ENCODE peak calls at places on chromosomes 13 and 19, in four cellular contexts. One of them, this sample, is unnamed.

GRCh38 chr19:14114854-14115253 is 2.7 kb downstream of the PRKACA start:
- DNase-seq in NCI-H1092 treated with DMSO at 0.1 percent for 48 hours: no peak
- DNase-seq in stimulated activated CD8-positive, alpha-beta memory T cell treated with anti-CD3 and anti-CD28 coated beads, Interleukin-7, amount 100 ng/mL, for 1 hour: peak; percentile 22
- DNase-seq in mammary epithelial cell: no peak
- DNase-seq in this sample: no peak

GRCh38 chr19:6373813-6374108 is 1.2 kb downstream of the ALKBH7 start:
- DNase-seq in NCI-H1092 treated with DMSO at 0.1 percent for 48 hours: no peak
- DNase-seq in stimulated activated CD8-positive, alpha-beta memory T cell treated with anti-CD3 and anti-CD28 coated beads, Interleukin-7, amount 100 ng/mL, for 1 hour: no peak
- DNase-seq in mammary epithelial cell: no peak
- DNase-seq in this sample: no peak

GRCh38 chr13:104832265-104832664 is 1703.2 kb downstream of the EFNB2 start:
- DNase-seq in stimulated activated CD8-positive, alpha-beta memory T cell treated with anti-CD3 and anti-CD28 coated beads, Interleukin-7, amount 100 ng/mL, for 1 hour: no peak
- DNase-seq in mammary epithelial cell: no peak
- DNase-seq in NCI-H1092 treated with DMSO at 0.1 percent for 48 hours: no peak
- DNase-seq in this sample: no peak

GRCh38 chr13:101626925-101627555 is 174.6 kb downstream of the ITGBL1 start:
- DNase-seq in NCI-H1092 treated with DMSO at 0.1 percent for 48 hours: no peak
- DNase-seq in mammary epithelial cell: no peak
- DNase-seq in stimulated activated CD8-positive, alpha-beta memory T cell treated with anti-CD3 and anti-CD28 coated beads, Interleukin-7, amount 100 ng/mL, for 1 hour: no peak
- DNase-seq in this sample: peak; percentile 20

GRCh38 chr19:35977446-35978222 is 17.4 kb upstream of the SDHAF1 start:
- DNase-seq in mammary epithelial cell: no peak
- DNase-seq in stimulated activated CD8-positive, alpha-beta memory T cell treated with anti-CD3 and anti-CD28 coated beads, Interleukin-7, amount 100 ng/mL, for 1 hour: no peak
- DNase-seq in NCI-H1092 treated with DMSO at 0.1 percent for 48 hours: no peak
- DNase-seq in this sample: no peak

GRCh38 chr19:5292843-5293606 is 47.6 kb downstream of the PTPRS start:
- DNase-seq in NCI-H1092 treated with DMSO at 0.1 percent for 48 hours: peak; percentile 42
- DNase-seq in stimulated activated CD8-positive, alpha-beta memory T cell treated with anti-CD3 and anti-CD28 coated beads, Interleukin-7, amount 100 ng/mL, for 1 hour: peak; percentile 11
- DNase-seq in mammary epithelial cell: peak; percentile 41
- DNase-seq in this sample: peak; percentile 78

GRCh38 chr13:97359181-97360057 is 74.5 kb upstream of the RAP2A start:
- DNase-seq in NCI-H1092 treated with DMSO at 0.1 percent for 48 hours: peak; percentile 78
- DNase-seq in mammary epithelial cell: peak; percentile 36
- DNase-seq in stimulated activated CD8-positive, alpha-beta memory T cell treated with anti-CD3 and anti-CD28 coated beads, Interleukin-7, amount 100 ng/mL, for 1 hour: peak; percentile 21
- DNase-seq in this sample: peak; percentile 75

GRCh38 chr19:14412436-14413071 is 6.6 kb downstream of the DDX39A start:
- DNase-seq in mammary epithelial cell: no peak
- DNase-seq in stimulated activated CD8-positive, alpha-beta memory T cell treated with anti-CD3 and anti-CD28 coated beads, Interleukin-7, amount 100 ng/mL, for 1 hour: no peak
- DNase-seq in NCI-H1092 treated with DMSO at 0.1 percent for 48 hours: no peak
- DNase-seq in this sample: no peak

GRCh38 chr13:47085346-47085745 is 188.5 kb upstream of the HTR2A start:
- DNase-seq in stimulated activated CD8-positive, alpha-beta memory T cell treated with anti-CD3 and anti-CD28 coated beads, Interleukin-7, amount 100 ng/mL, for 1 hour: no peak
- DNase-seq in mammary epithelial cell: no peak
- DNase-seq in NCI-H1092 treated with DMSO at 0.1 percent for 48 hours: no peak
- DNase-seq in this sample: no peak

GRCh38 chr13:51125495-51126226 is 14.6 kb upstream of the C13orf42 start:
- DNase-seq in NCI-H1092 treated with DMSO at 0.1 percent for 48 hours: peak; percentile 39
- DNase-seq in mammary epithelial cell: peak; percentile 22
- DNase-seq in stimulated activated CD8-positive, alpha-beta memory T cell treated with anti-CD3 and anti-CD28 coated beads, Interleukin-7, amount 100 ng/mL, for 1 hour: no peak
- DNase-seq in this sample: peak; percentile 50

GRCh38 chr19:10134040-10134439 is 14.3 kb upstream of the EIF3G start:
- DNase-seq in mammary epithelial cell: no peak
- DNase-seq in NCI-H1092 treated with DMSO at 0.1 percent for 48 hours: no peak
- DNase-seq in stimulated activated CD8-positive, alpha-beta memory T cell treated with anti-CD3 and anti-CD28 coated beads, Interleukin-7, amount 100 ng/mL, for 1 hour: no peak
- DNase-seq in this sample: no peak

GRCh38 chr19:41755328-41755913 is at the start of gene CEACAM6:
- DNase-seq in NCI-H1092 treated with DMSO at 0.1 percent for 48 hours: no peak
- DNase-seq in stimulated activated CD8-positive, alpha-beta memory T cell treated with anti-CD3 and anti-CD28 coated beads, Interleukin-7, amount 100 ng/mL, for 1 hour: no peak
- DNase-seq in mammary epithelial cell: no peak
- DNase-seq in this sample: no peak

GRCh38 chr19:6738726-6739389 is 622 bp upstream of the TRIP10 start:
- DNase-seq in mammary epithelial cell: peak; percentile 44
- DNase-seq in stimulated activated CD8-positive, alpha-beta memory T cell treated with anti-CD3 and anti-CD28 coated beads, Interleukin-7, amount 100 ng/mL, for 1 hour: no peak
- DNase-seq in NCI-H1092 treated with DMSO at 0.1 percent for 48 hours: no peak
- DNase-seq in this sample: no peak

GRCh38 chr13:96373597-96373996 is 283.7 kb downstream of the HS6ST3 start:
- DNase-seq in mammary epithelial cell: no peak
- DNase-seq in stimulated activated CD8-positive, alpha-beta memory T cell treated with anti-CD3 and anti-CD28 coated beads, Interleukin-7, amount 100 ng/mL, for 1 hour: no peak
- DNase-seq in NCI-H1092 treated with DMSO at 0.1 percent for 48 hours: no peak
- DNase-seq in this sample: no peak

GRCh38 chr13:102003848-102004570 is 397.8 kb downstream of the FGF14 start:
- DNase-seq in mammary epithelial cell: no peak
- DNase-seq in stimulated activated CD8-positive, alpha-beta memory T cell treated with anti-CD3 and anti-CD28 coated beads, Interleukin-7, amount 100 ng/mL, for 1 hour: no peak
- DNase-seq in NCI-H1092 treated with DMSO at 0.1 percent for 48 hours: peak; percentile 30
- DNase-seq in this sample: peak; percentile 47

GRCh38 chr19:23440207-23440606 is 44.9 kb upstream of the ZNF91 start:
- DNase-seq in stimulated activated CD8-positive, alpha-beta memory T cell treated with anti-CD3 and anti-CD28 coated beads, Interleukin-7, amount 100 ng/mL, for 1 hour: no peak
- DNase-seq in NCI-H1092 treated with DMSO at 0.1 percent for 48 hours: no peak
- DNase-seq in mammary epithelial cell: no peak
- DNase-seq in this sample: no peak

GRCh38 chr19:4327877-4328242 is 10.8 kb downstream of the STAP2 start:
- DNase-seq in stimulated activated CD8-positive, alpha-beta memory T cell treated with anti-CD3 and anti-CD28 coated beads, Interleukin-7, amount 100 ng/mL, for 1 hour: no peak
- DNase-seq in mammary epithelial cell: no peak
- DNase-seq in NCI-H1092 treated with DMSO at 0.1 percent for 48 hours: no peak
- DNase-seq in this sample: no peak

GRCh38 chr13:83295684-83296083 is 586.6 kb downstream of the SLITRK1 start:
- DNase-seq in NCI-H1092 treated with DMSO at 0.1 percent for 48 hours: no peak
- DNase-seq in mammary epithelial cell: no peak
- DNase-seq in stimulated activated CD8-positive, alpha-beta memory T cell treated with anti-CD3 and anti-CD28 coated beads, Interleukin-7, amount 100 ng/mL, for 1 hour: no peak
- DNase-seq in this sample: no peak

GRCh38 chr13:26529441-26529840 is 28.0 kb upstream of the WASF3 start:
- DNase-seq in mammary epithelial cell: peak; percentile 37
- DNase-seq in NCI-H1092 treated with DMSO at 0.1 percent for 48 hours: no peak
- DNase-seq in stimulated activated CD8-positive, alpha-beta memory T cell treated with anti-CD3 and anti-CD28 coated beads, Interleukin-7, amount 100 ng/mL, for 1 hour: no peak
- DNase-seq in this sample: no peak

GRCh38 chr19:658916-659839 is 3.8 kb downstream of the RNF126 start:
- DNase-seq in stimulated activated CD8-positive, alpha-beta memory T cell treated with anti-CD3 and anti-CD28 coated beads, Interleukin-7, amount 100 ng/mL, for 1 hour: no peak
- DNase-seq in mammary epithelial cell: peak; percentile 97
- DNase-seq in NCI-H1092 treated with DMSO at 0.1 percent for 48 hours: no peak
- DNase-seq in this sample: no peak

GRCh38 chr13:113577881-113578435 is 6.6 kb upstream of the TFDP1 start:
- DNase-seq in NCI-H1092 treated with DMSO at 0.1 percent for 48 hours: no peak
- DNase-seq in stimulated activated CD8-positive, alpha-beta memory T cell treated with anti-CD3 and anti-CD28 coated beads, Interleukin-7, amount 100 ng/mL, for 1 hour: no peak
- DNase-seq in mammary epithelial cell: no peak
- DNase-seq in this sample: no peak

GRCh38 chr13:25169356-25169755 is 2.7 kb downstream of the AMER2 start:
- DNase-seq in mammary epithelial cell: no peak
- DNase-seq in stimulated activated CD8-positive, alpha-beta memory T cell treated with anti-CD3 and anti-CD28 coated beads, Interleukin-7, amount 100 ng/mL, for 1 hour: no peak
- DNase-seq in NCI-H1092 treated with DMSO at 0.1 percent for 48 hours: no peak
- DNase-seq in this sample: no peak

GRCh38 chr13:24625870-24626419 is 54.3 kb upstream of the ATP12A start:
- DNase-seq in NCI-H1092 treated with DMSO at 0.1 percent for 48 hours: no peak
- DNase-seq in mammary epithelial cell: no peak
- DNase-seq in stimulated activated CD8-positive, alpha-beta memory T cell treated with anti-CD3 and anti-CD28 coated beads, Interleukin-7, amount 100 ng/mL, for 1 hour: no peak
- DNase-seq in this sample: no peak

GRCh38 chr19:33476151-33476707 is 45.4 kb downstream of the PEPD start:
- DNase-seq in mammary epithelial cell: no peak
- DNase-seq in NCI-H1092 treated with DMSO at 0.1 percent for 48 hours: no peak
- DNase-seq in stimulated activated CD8-positive, alpha-beta memory T cell treated with anti-CD3 and anti-CD28 coated beads, Interleukin-7, amount 100 ng/mL, for 1 hour: no peak
- DNase-seq in this sample: no peak

GRCh38 chr13:33445476-33445875 is 159.9 kb upstream of the STARD13 start:
- DNase-seq in NCI-H1092 treated with DMSO at 0.1 percent for 48 hours: peak; percentile 0
- DNase-seq in mammary epithelial cell: no peak
- DNase-seq in stimulated activated CD8-positive, alpha-beta memory T cell treated with anti-CD3 and anti-CD28 coated beads, Interleukin-7, amount 100 ng/mL, for 1 hour: no peak
- DNase-seq in this sample: no peak

GRCh38 chr19:55485439-55486011 is 537 bp downstream of the NAT14 start:
- DNase-seq in stimulated activated CD8-positive, alpha-beta memory T cell treated with anti-CD3 and anti-CD28 coated beads, Interleukin-7, amount 100 ng/mL, for 1 hour: no peak
- DNase-seq in mammary epithelial cell: no peak
- DNase-seq in NCI-H1092 treated with DMSO at 0.1 percent for 48 hours: no peak
- DNase-seq in this sample: no peak

GRCh38 chr19:21352830-21353229 is 6.0 kb upstream of the ZNF738 start:
- DNase-seq in NCI-H1092 treated with DMSO at 0.1 percent for 48 hours: no peak
- DNase-seq in mammary epithelial cell: no peak
- DNase-seq in stimulated activated CD8-positive, alpha-beta memory T cell treated with anti-CD3 and anti-CD28 coated beads, Interleukin-7, amount 100 ng/mL, for 1 hour: no peak
- DNase-seq in this sample: no peak

GRCh38 chr13:45396548-45397095 is 21.6 kb downstream of the SLC25A30 start:
- DNase-seq in mammary epithelial cell: no peak
- DNase-seq in stimulated activated CD8-positive, alpha-beta memory T cell treated with anti-CD3 and anti-CD28 coated beads, Interleukin-7, amount 100 ng/mL, for 1 hour: no peak
- DNase-seq in NCI-H1092 treated with DMSO at 0.1 percent for 48 hours: no peak
- DNase-seq in this sample: no peak

GRCh38 chr19:1475751-1476437 is 3.1 kb downstream of the C19orf25 start:
- DNase-seq in mammary epithelial cell: no peak
- DNase-seq in stimulated activated CD8-positive, alpha-beta memory T cell treated with anti-CD3 and anti-CD28 coated beads, Interleukin-7, amount 100 ng/mL, for 1 hour: no peak
- DNase-seq in NCI-H1092 treated with DMSO at 0.1 percent for 48 hours: no peak
- DNase-seq in this sample: no peak

GRCh38 chr13:34748561-34748960 is 193.5 kb upstream of the NBEA start:
- DNase-seq in stimulated activated CD8-positive, alpha-beta memory T cell treated with anti-CD3 and anti-CD28 coated beads, Interleukin-7, amount 100 ng/mL, for 1 hour: no peak
- DNase-seq in mammary epithelial cell: no peak
- DNase-seq in NCI-H1092 treated with DMSO at 0.1 percent for 48 hours: no peak
- DNase-seq in this sample: no peak

GRCh38 chr13:46686171-46686570 is 110.8 kb downstream of the ESD start:
- DNase-seq in NCI-H1092 treated with DMSO at 0.1 percent for 48 hours: no peak
- DNase-seq in stimulated activated CD8-positive, alpha-beta memory T cell treated with anti-CD3 and anti-CD28 coated beads, Interleukin-7, amount 100 ng/mL, for 1 hour: no peak
- DNase-seq in mammary epithelial cell: no peak
- DNase-seq in this sample: no peak

GRCh38 chr13:98495627-98496238 is 81.2 kb downstream of the STK24 start:
- DNase-seq in NCI-H1092 treated with DMSO at 0.1 percent for 48 hours: no peak
- DNase-seq in mammary epithelial cell: no peak
- DNase-seq in stimulated activated CD8-positive, alpha-beta memory T cell treated with anti-CD3 and anti-CD28 coated beads, Interleukin-7, amount 100 ng/mL, for 1 hour: no peak
- DNase-seq in this sample: no peak

GRCh38 chr19:1244693-1245451 is 3.3 kb downstream of the ATP5F1D start:
- DNase-seq in stimulated activated CD8-positive, alpha-beta memory T cell treated with anti-CD3 and anti-CD28 coated beads, Interleukin-7, amount 100 ng/mL, for 1 hour: no peak
- DNase-seq in NCI-H1092 treated with DMSO at 0.1 percent for 48 hours: no peak
- DNase-seq in mammary epithelial cell: no peak
- DNase-seq in this sample: no peak

This sample was measured in NCI-H345.